ENCODE peak calls at places on chromosome 18, in eight cellular contexts. K is GM12878, J is heart left ventricle, P is AG09319, C is endothelial cell of umbilical vein, D is PC-9, M is hepatocyte, X is GM06990. Q is an unnamed sample.

GRCh38 chr18:51150430-51150746 is 47.1 kb downstream of the MEX3C start:
- DNase-seq in D (no peak), C (no peak), J (no peak), X (no peak), M (no peak), P (no peak), K (no peak), Q (no peak)

GRCh38 chr18:5542393-5543035 is 1.3 kb downstream of the EPB41L3 start:
- DNase-seq in P (no peak), M (peak), J (peak), D (no peak), X (no peak), C (peak), K (no peak), Q (no peak)

GRCh38 chr18:52588916-52589315 is 248.9 kb downstream of the DCC start:
- DNase-seq in D (no peak), M (no peak), C (no peak), X (no peak), P (no peak), K (no peak), J (no peak), Q (no peak)

GRCh38 chr18:23528580-23529472 is 25.5 kb downstream of the RMC1 start:
- DNase-seq in D (no peak), P (peak), M (no peak), K (no peak), X (no peak), J (peak), C (no peak), Q (no peak)

GRCh38 chr18:78542204-78542603 is 437.4 kb upstream of the SALL3 start:
- DNase-seq in P (no peak), C (no peak), X (no peak), K (no peak), M (no peak), D (peak), J (no peak), Q (peak)

GRCh38 chr18:21703241-21703820 is 1.2 kb downstream of the ABHD3 start:
- DNase-seq in D (peak), K (peak), M (no peak), X (peak), J (no peak), P (no peak), C (no peak), Q (peak)

GRCh38 chr18:79518028-79518682 is 122.4 kb downstream of the NFATC1 start:
- DNase-seq in X (no peak), C (no peak), J (peak), P (no peak), D (no peak), K (no peak), M (no peak), Q (no peak)

GRCh38 chr18:2547477-2548087 is 23.7 kb downstream of the METTL4 start:
- DNase-seq in C (peak), K (peak), M (peak), P (no peak), X (no peak), D (no peak), J (no peak), Q (peak)

GRCh38 chr18:10169064-10169562 is 255.3 kb downstream of the VAPA start:
- DNase-seq in D (no peak), J (no peak), P (no peak), M (no peak), X (no peak), K (no peak), C (peak), Q (peak)

GRCh38 chr18:30280861-30281470 is 761.6 kb downstream of the DSC3 start:
- DNase-seq in J (no peak), X (no peak), D (peak), M (peak), C (peak), K (no peak), P (peak), Q (peak)

GRCh38 chr18:56459451-56459777 is 179.0 kb downstream of the TXNL1 start:
- DNase-seq in J (no peak), M (no peak), C (peak), D (no peak), X (no peak), K (no peak), P (no peak), Q (no peak)

GRCh38 chr18:51171208-51171607 is 26.3 kb downstream of the MEX3C start:
- DNase-seq in C (no peak), J (no peak), P (no peak), D (no peak), K (no peak), M (no peak), X (no peak), Q (no peak)

GRCh38 chr18:69557246-69557781 is 156.6 kb downstream of the DOK6 start:
- DNase-seq in K (no peak), P (no peak), X (no peak), D (no peak), M (no peak), C (no peak), J (no peak), Q (no peak)

GRCh38 chr18:79604205-79604912 is 75.2 kb upstream of the CTDP1 start:
- DNase-seq in K (no peak), M (no peak), P (no peak), C (no peak), X (no peak), J (no peak), D (no peak), Q (no peak)

GRCh38 chr18:39173022-39173421 is 1607.4 kb upstream of the CELF4 start:
- DNase-seq in D (peak), X (no peak), M (no peak), J (no peak), C (no peak), P (no peak), K (no peak), Q (peak)

GRCh38 chr18:58176915-58177717 is 133.1 kb downstream of the NEDD4L start:
- DNase-seq in P (peak), D (peak), X (no peak), K (no peak), J (no peak), M (peak), C (peak), Q (peak)

GRCh38 chr18:5294618-5295230 is 802 bp downstream of the ZBTB14 start:
- DNase-seq in C (peak), X (peak), M (no peak), D (no peak), J (peak), K (no peak), P (peak), Q (peak)

GRCh38 chr18:14948163-14948540 is 200.2 kb downstream of the ANKRD30B start:
- DNase-seq in M (no peak), K (no peak), D (no peak), X (no peak), J (no peak), C (no peak), P (no peak), Q (no peak)

GRCh38 chr18:11502368-11502767 is 107.0 kb upstream of the SLC35G4 start:
- DNase-seq in D (no peak), J (no peak), K (no peak), P (no peak), C (no peak), M (no peak), X (no peak), Q (no peak)

GRCh38 chr18:79208882-79209281 is 139.7 kb downstream of the ATP9B start:
- DNase-seq in P (no peak), D (no peak), M (no peak), K (no peak), J (peak), X (no peak), C (no peak), Q (no peak)

GRCh38 chr18:13566941-13567762 is 159.2 kb downstream of the FAM210A start:
- DNase-seq in D (no peak), X (peak), K (peak), J (peak), P (no peak), M (no peak), C (no peak), Q (no peak)

GRCh38 chr18:44609210-44609941 is 71.3 kb upstream of the SETBP1 start:
- DNase-seq in C (no peak), M (no peak), X (no peak), K (no peak), D (no peak), P (no peak), J (no peak), Q (peak)

GRCh38 chr18:50853863-50854271 is 25.1 kb upstream of the ME2 start:
- DNase-seq in K (no peak), C (peak), P (no peak), M (peak), X (no peak), J (no peak), D (peak), Q (peak)

GRCh38 chr18:35500113-35500512 is 2.4 kb upstream of the INO80C start:
- DNase-seq in D (no peak), P (no peak), J (no peak), X (no peak), K (no peak), C (no peak), M (no peak), Q (no peak)

GRCh38 chr18:77112161-77112801 is 20.3 kb downstream of the MBP start:
- DNase-seq in D (no peak), J (peak), P (no peak), M (no peak), C (no peak), K (no peak), X (no peak), Q (no peak)

GRCh38 chr18:30481871-30482270 is 560.7 kb downstream of the DSC3 start:
- DNase-seq in K (no peak), M (no peak), P (no peak), D (no peak), X (no peak), C (no peak), J (no peak), Q (peak)

GRCh38 chr18:49464718-49465598 is 4.5 kb upstream of the DYM start:
- DNase-seq in M (no peak), P (no peak), J (no peak), K (no peak), D (no peak), C (peak), X (no peak), Q (no peak)

GRCh38 chr18:58512648-58513338 is 116.1 kb downstream of the ALPK2 start:
- DNase-seq in D (no peak), M (no peak), J (no peak), C (no peak), X (no peak), P (no peak), K (no peak), Q (no peak)

GRCh38 chr18:55780591-55781071 is 192.6 kb upstream of the TCF4 start:
- DNase-seq in X (no peak), J (no peak), K (no peak), P (no peak), D (no peak), M (no peak), C (peak), Q (peak)

GRCh38 chr18:13369756-13370510 is 151.4 kb downstream of the LDLRAD4 start:
- DNase-seq in K (no peak), C (no peak), P (no peak), D (peak), X (no peak), J (no peak), M (peak), Q (no peak)

GRCh38 chr18:61855127-61855991 is 37.4 kb downstream of the RNF152 start:
- DNase-seq in D (no peak), P (no peak), K (no peak), C (no peak), M (no peak), X (no peak), J (no peak), Q (no peak)

GRCh38 chr18:37564796-37565137 is 831 bp downstream of the CELF4 start:
- DNase-seq in P (no peak), D (no peak), K (no peak), M (peak), J (no peak), C (peak), X (no peak), Q (peak)

GRCh38 chr18:24176727-24177416 is 38.0 kb downstream of the CABYR start:
- DNase-seq in D (peak), K (peak), P (peak), X (peak), M (peak), J (no peak), C (peak), Q (peak)

GRCh38 chr18:2147866-2148265 is 423.4 kb downstream of the METTL4 start:
- DNase-seq in C (no peak), K (no peak), D (no peak), M (peak), P (no peak), X (no peak), J (peak), Q (peak)

GRCh38 chr18:10421859-10422258 is 32.6 kb upstream of the APCDD1 start:
- DNase-seq in M (no peak), P (no peak), D (no peak), J (no peak), X (no peak), K (no peak), C (no peak), Q (peak)

GRCh38 chr18:58398648-58399398 is 230.1 kb downstream of the ALPK2 start:
- DNase-seq in M (no peak), K (no peak), J (no peak), D (no peak), C (no peak), X (no peak), P (no peak), Q (no peak)

GRCh38 chr18:9987931-9988330 is 74.1 kb downstream of the VAPA start:
- DNase-seq in X (no peak), P (no peak), M (no peak), K (no peak), C (no peak), J (no peak), D (no peak), Q (no peak)

DNA sequence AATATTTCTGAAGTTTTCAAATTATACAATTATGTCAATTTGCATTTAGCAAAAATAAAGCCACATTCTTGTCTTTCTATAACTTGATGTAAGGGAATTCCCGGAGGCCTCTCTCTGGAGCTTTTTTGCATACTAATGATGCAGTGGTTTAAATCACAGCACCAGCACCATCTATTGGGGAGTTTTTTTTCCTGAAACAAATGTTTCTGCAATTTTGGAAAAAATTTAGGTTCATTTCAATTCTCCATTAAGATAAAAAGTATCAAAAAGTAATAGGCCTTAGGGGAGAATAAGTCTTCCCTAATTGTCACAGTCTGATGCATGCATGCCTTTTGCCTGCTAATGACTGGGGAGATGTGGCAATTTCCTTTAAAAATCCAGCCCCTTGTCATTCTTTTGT is 13.5 kb downstream of the CBLN2 start:
- DNase-seq in J (no peak), P (no peak), D (no peak), X (no peak), M (no peak), K (no peak), C (no peak), Q (peak)
- TF ChIP-seq CTCF in J (no peak), P (peak), D (no peak), X (no peak), M (peak), K (no peak), C (no peak), Q (no peak)

GRCh38 chr18:63422087-63422861 is at the start of gene VPS4B:
- DNase-seq in C (peak), P (peak), D (peak), M (peak), K (peak), J (peak), X (peak), Q (peak)

GRCh38 chr18:63427566-63427965 is 5.3 kb upstream of the VPS4B start:
- DNase-seq in K (no peak), X (no peak), P (no peak), D (peak), C (no peak), J (no peak), M (peak), Q (peak)

GRCh38 chr18:63421514-63421913 is 762 bp downstream of the VPS4B start:
- DNase-seq in J (no peak), M (no peak), P (no peak), C (no peak), X (no peak), D (no peak), K (no peak), Q (no peak)

DNA sequence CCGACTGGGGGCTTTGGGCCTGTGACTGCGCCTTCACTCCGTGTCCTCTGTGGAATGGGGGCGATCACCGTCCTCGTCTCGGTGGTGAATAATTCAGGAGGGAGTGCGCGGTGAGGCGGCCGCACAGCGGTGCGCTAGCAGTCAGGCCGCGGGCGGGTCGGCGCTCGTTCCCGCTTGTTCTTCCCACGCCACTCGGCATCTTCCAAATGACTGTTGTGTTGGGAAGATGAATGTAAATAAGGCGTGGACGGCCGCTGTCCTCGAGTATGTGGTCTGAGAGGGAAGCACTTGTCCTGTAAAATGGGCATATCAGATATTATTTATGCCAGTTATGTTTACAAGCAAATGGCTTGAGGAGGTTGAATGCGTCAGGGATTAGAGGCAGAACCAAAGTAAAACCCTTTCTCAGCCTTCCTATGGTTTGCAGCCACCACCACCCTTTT is 607 bp upstream of the VPS4B start:
- DNase-seq in M (peak), P (no peak), C (no peak), J (no peak), K (no peak), X (no peak), D (no peak), Q (peak)
- TF ChIP-seq CTCF in M (no peak), P (no peak), C (peak), J (no peak), K (no peak), X (no peak), D (no peak), Q (no peak)

GRCh38 chr18:59712311-59712710 is 15.1 kb upstream of the CCBE1 start:
- DNase-seq in C (no peak), J (no peak), K (no peak), P (no peak), D (no peak), X (no peak), M (no peak), Q (no peak)
- TF ChIP-seq CTCF in C (no peak), J (no peak), K (no peak), P (no peak), D (no peak), X (no peak), M (no peak), Q (no peak)

DNA sequence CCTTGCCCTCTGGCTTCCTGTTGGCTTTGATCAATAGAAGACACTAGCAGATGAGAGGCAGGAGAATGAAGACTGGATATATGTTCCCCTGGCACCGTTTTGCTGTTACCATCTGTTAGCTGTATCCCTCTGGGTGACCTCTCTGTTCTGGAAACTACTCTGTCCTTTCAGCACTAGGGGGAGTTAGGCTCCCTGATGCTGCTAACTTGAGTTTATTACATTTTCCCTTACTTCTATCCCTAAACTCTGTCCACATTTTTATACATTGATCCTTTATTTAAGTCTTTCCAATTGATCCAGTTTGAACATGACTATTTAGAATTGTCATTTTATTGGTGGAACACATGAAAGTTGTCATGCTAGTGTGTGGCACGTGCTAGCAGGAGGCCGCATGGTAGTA is 1014.3 kb upstream of the CDH2 start:
- DNase-seq in J (no peak), D (no peak), X (no peak), C (peak), K (no peak), M (no peak), P (no peak), Q (peak)
- TF ChIP-seq CTCF in J (no peak), D (no peak), X (no peak), C (peak), K (no peak), M (peak), P (peak), Q (peak)

DNA sequence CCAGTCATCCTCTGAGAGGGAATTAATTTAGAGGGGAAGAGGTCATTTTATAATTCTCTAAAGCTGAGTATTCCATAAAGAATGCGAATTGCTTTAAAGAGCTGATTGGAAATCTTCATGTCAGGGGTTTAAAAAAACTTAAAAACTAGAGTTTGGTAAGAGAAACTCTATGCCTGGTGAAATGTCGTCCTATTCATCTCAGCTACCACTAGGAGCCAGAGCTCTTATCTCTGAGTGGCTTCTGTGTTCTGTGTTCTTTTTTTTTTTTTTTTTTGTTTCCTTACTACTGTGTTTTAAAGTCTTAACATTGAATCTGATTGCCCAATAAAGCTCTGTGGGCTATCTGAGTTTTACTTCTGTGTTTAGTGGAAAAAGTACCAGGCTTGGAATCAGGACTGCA is 494.9 kb downstream of the RIT2 start:
- DNase-seq in P (no peak), D (no peak), C (no peak), M (no peak), K (no peak), J (no peak), X (no peak), Q (no peak)
- TF ChIP-seq CTCF in P (no peak), D (no peak), C (no peak), M (no peak), K (no peak), J (no peak), X (no peak), Q (no peak)

GRCh38 chr18:47175895-47176575 is at the start of gene IER3IP1:
- DNase-seq in D (peak), P (peak), J (peak), K (peak), M (peak), C (peak), X (peak), Q (peak)
- TF ChIP-seq CTCF in D (no peak), P (peak), J (peak), K (no peak), M (no peak), C (no peak), X (peak), Q (no peak)

GRCh38 chr18:33900638-33901037 is 322.6 kb downstream of the ASXL3 start:
- DNase-seq in X (no peak), J (no peak), K (no peak), C (no peak), D (no peak), P (no peak), M (no peak), Q (no peak)
- TF ChIP-seq CTCF in X (no peak), J (no peak), K (no peak), C (no peak), D (no peak), P (no peak), M (no peak), Q (no peak)

DNA sequence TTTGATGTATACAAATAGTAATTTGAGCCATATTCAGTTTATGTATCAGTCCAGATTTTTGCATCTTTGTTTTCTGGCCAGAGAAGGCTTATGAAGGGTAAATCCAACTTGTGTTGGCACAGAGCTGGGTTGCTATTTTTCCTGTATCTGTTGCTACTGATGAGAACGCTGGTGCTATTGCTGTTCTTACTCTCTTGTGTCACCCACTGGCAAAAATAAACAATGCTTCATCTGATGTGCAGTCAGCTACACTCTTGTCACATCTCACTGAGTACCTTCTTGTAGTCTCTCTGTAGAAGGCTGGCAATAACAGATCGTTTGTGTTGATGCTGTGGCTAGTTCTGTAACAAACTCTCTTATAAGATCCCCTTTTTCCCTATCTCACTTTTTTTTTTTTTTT is 323.4 kb downstream of the CDH19 start:
- DNase-seq in C (no peak), K (no peak), J (no peak), P (no peak), D (no peak), X (no peak), M (peak), Q (no peak)
- TF ChIP-seq CTCF in C (no peak), K (no peak), J (peak), P (no peak), D (no peak), X (no peak), M (no peak), Q (no peak)

Q was measured in epithelial cell of esophagus.